ENCODE peak calls at places on chromosomes 13 and 19, in nine cellular contexts. C is lower lobe of right lung; N is IMR-90; U is AG04449; E is mucosa of gallbladder; T is CD4-positive, alpha-beta memory T cell; V is lung microvascular endothelial cell; X is stimulated activated CD8-positive, alpha-beta memory T cell treated with anti-CD3 and anti-CD28 coated beads, Interleukin-7, amount 100 ng/mL, for 1 hour; A is fibroblast of the aortic adventitia. W is an unnamed sample.

GRCh38 chr19:42270346-42271044 is 1.4 kb downstream of the CIC start:
- DNase-seq in T (peak; percentile 80), E (no peak), V (peak; percentile 77), A (peak; percentile 85), X (no peak), N (no peak), U (no peak), C (peak; percentile 81), W (no peak)

GRCh38 chr19:17089238-17089637 is 13.7 kb downstream of the MYO9B start:
- DNase-seq in N (peak; percentile 95), E (no peak), A (peak; percentile 73), U (no peak), V (no peak), T (no peak), C (no peak), X (no peak), W (no peak)

GRCh38 chr19:45446295-45446694 is 21.5 kb upstream of the FOSB start:
- DNase-seq in E (no peak), X (no peak), V (peak; percentile 67), C (no peak), U (no peak), A (peak; percentile 56), T (no peak), N (peak; percentile 52), W (no peak)

GRCh38 chr13:50626031-50626643 is 217.4 kb downstream of the DLEU7 start:
- DNase-seq in X (no peak), N (no peak), A (peak; percentile 70), V (no peak), E (no peak), T (no peak), U (peak; percentile 71), C (no peak), W (no peak)

GRCh38 chr19:18204394-18205179 is 745 bp upstream of the RAB3A start:
- DNase-seq in C (no peak), U (no peak), X (no peak), N (no peak), V (no peak), E (peak; percentile 64), T (no peak), A (no peak), W (no peak)

GRCh38 chr19:53463263-53463662 is 4.3 kb upstream of the ZNF813 start:
- DNase-seq in V (no peak), X (no peak), T (no peak), U (no peak), C (peak; percentile 55), N (peak; percentile 6), E (peak; percentile 79), A (peak; percentile 2), W (peak; percentile 81)

GRCh38 chr19:46721269-46722003 is 4.5 kb upstream of the PRKD2 start:
- DNase-seq in C (no peak), U (no peak), E (no peak), N (no peak), V (no peak), X (no peak), T (no peak), A (no peak), W (no peak)

GRCh38 chr13:49472186-49472585 is 23.6 kb upstream of the PHF11 start:
- DNase-seq in A (peak; percentile 65), V (no peak), N (peak; percentile 15), C (no peak), E (no peak), U (no peak), T (no peak), X (no peak), W (no peak)

GRCh38 chr13:96749825-96750224 is 244.5 kb downstream of the OXGR1 start:
- DNase-seq in E (no peak), X (no peak), A (no peak), T (no peak), N (no peak), V (no peak), C (no peak), U (no peak), W (no peak)

GRCh38 chr13:31896427-31896826 is 135.1 kb upstream of the FRY start:
- DNase-seq in A (peak; percentile 88), C (no peak), T (no peak), U (peak; percentile 54), V (no peak), E (no peak), N (peak; percentile 63), X (no peak), W (peak; percentile 13)

GRCh38 chr19:41887711-41888382 is 4.9 kb downstream of the ARHGEF1 start:
- DNase-seq in X (peak; percentile 76), N (peak; percentile 64), U (no peak), C (peak; percentile 91), E (peak; percentile 60), V (no peak), T (peak; percentile 82), A (no peak), W (peak; percentile 80)

GRCh38 chr13:38570706-38571105 is 116.2 kb upstream of the FREM2 start:
- DNase-seq in V (no peak), A (no peak), T (no peak), X (no peak), E (no peak), C (no peak), U (no peak), N (no peak), W (no peak)

GRCh38 chr13:91017031-91017668 is 330.3 kb upstream of the MIR17HG start:
- DNase-seq in C (peak; percentile 37), U (no peak), T (no peak), X (no peak), E (peak; percentile 57), V (peak; percentile 26), N (peak; percentile 9), A (peak; percentile 3), W (peak; percentile 59)

GRCh38 chr13:28239374-28239773 is 101.0 kb downstream of the PAN3 start:
- DNase-seq in U (peak; percentile 5), A (peak; percentile 52), E (no peak), N (peak; percentile 4), T (no peak), X (no peak), C (no peak), V (no peak), W (no peak)

GRCh38 chr13:62625214-62625613 is 1209.6 kb upstream of the PCDH20 start:
- DNase-seq in T (no peak), E (no peak), C (no peak), U (no peak), X (no peak), V (no peak), A (no peak), N (no peak), W (no peak)

GRCh38 chr13:24865158-24865557 is 101.2 kb downstream of the RNF17 start:
- DNase-seq in A (peak; percentile 40), E (no peak), C (no peak), T (no peak), U (no peak), N (peak; percentile 4), V (peak; percentile 4), X (no peak), W (no peak)

GRCh38 chr13:50989476-50989875 is 79.9 kb downstream of the RNASEH2B start:
- DNase-seq in T (no peak), C (no peak), X (no peak), N (no peak), V (peak; percentile 45), U (no peak), E (no peak), A (no peak), W (peak; percentile 59)

GRCh38 chr19:5974721-5975387 is 3.1 kb downstream of the RANBP3 start:
- DNase-seq in E (no peak), U (no peak), V (no peak), N (peak; percentile 35), X (no peak), A (no peak), T (peak; percentile 29), C (peak; percentile 54), W (no peak)

GRCh38 chr19:6065685-6066365 is 44.5 kb downstream of the RFX2 start:
- DNase-seq in N (peak; percentile 30), X (peak; percentile 26), C (peak; percentile 73), E (no peak), T (peak; percentile 72), V (peak; percentile 90), A (peak; percentile 35), U (no peak), W (no peak)

GRCh38 chr19:50414850-50415660 is 3.7 kb upstream of the SPIB start:
- DNase-seq in C (peak; percentile 90), A (peak; percentile 63), U (no peak), V (peak; percentile 73), N (peak; percentile 54), T (peak; percentile 66), X (peak; percentile 60), E (peak; percentile 66), W (peak; percentile 89)

GRCh38 chr13:100530645-100531044 is 57.9 kb downstream of the GGACT start:
- DNase-seq in U (no peak), T (no peak), A (no peak), X (no peak), E (no peak), C (no peak), N (peak; percentile 33), V (no peak), W (no peak)

GRCh38 chr13:62482351-62482750 is 1066.7 kb upstream of the PCDH20 start:
- DNase-seq in C (no peak), E (no peak), N (no peak), V (no peak), U (no peak), X (no peak), T (no peak), A (no peak), W (no peak)

GRCh38 chr19:16330368-16330801 is 5.8 kb downstream of the KLF2 start:
- DNase-seq in N (peak; percentile 90), X (peak; percentile 79), T (peak; percentile 96), A (peak; percentile 80), V (peak; percentile 89), E (peak; percentile 79), U (no peak), C (peak; percentile 85), W (peak; percentile 34)

GRCh38 chr19:6161271-6161850 is 25.9 kb downstream of the ACSBG2 start:
- DNase-seq in U (no peak), T (peak; percentile 81), C (peak; percentile 68), E (peak; percentile 16), V (peak; percentile 21), N (no peak), X (peak; percentile 5), A (no peak), W (peak; percentile 98)

GRCh38 chr19:13843104-13843921 is 33.6 kb upstream of the NANOS3 start:
- DNase-seq in A (peak; percentile 50), T (peak; percentile 6), V (peak; percentile 65), N (peak; percentile 47), X (no peak), U (no peak), E (no peak), C (no peak), W (peak; percentile 67)

GRCh38 chr19:19550454-19550842 is 12.4 kb downstream of the CILP2 start:
- DNase-seq in A (peak; percentile 55), X (no peak), C (no peak), N (peak; percentile 52), T (no peak), U (no peak), E (no peak), V (no peak), W (peak; percentile 47)

GRCh38 chr13:23007430-23007829 is 173.3 kb upstream of the SGCG start:
- DNase-seq in N (no peak), C (no peak), U (no peak), V (no peak), T (no peak), X (no peak), E (no peak), A (peak; percentile 8), W (no peak)

GRCh38 chr19:44050740-44051653 is 839 bp upstream of the ZNF223 start:
- DNase-seq in N (no peak), U (no peak), X (no peak), A (no peak), T (no peak), E (peak; percentile 41), C (no peak), V (peak; percentile 8), W (no peak)

GRCh38 chr19:14347999-14348889 is 33.0 kb upstream of the ADGRE5 start:
- DNase-seq in E (peak; percentile 54), C (peak; percentile 82), V (peak; percentile 47), U (no peak), X (peak; percentile 41), A (peak; percentile 44), N (no peak), T (peak; percentile 59), W (peak; percentile 73)

GRCh38 chr19:41353466-41354342 is at the start of gene TGFB1:
- DNase-seq in N (peak; percentile 87), V (peak; percentile 92), A (peak; percentile 88), C (peak; percentile 94), X (peak; percentile 90), U (no peak), T (peak; percentile 94), E (peak; percentile 85), W (peak; percentile 80)